ENCODE peak calls at places on chromosome 2, in four cellular contexts. E is MM.1S, H is fibroblast of lung, D is mammary epithelial cell. Y is an unnamed sample.

GRCh38 chr2:11121099-11121822 is 34.0 kb upstream of the SLC66A3 start:
- DNase-seq in D (no peak), E (no peak), H (no peak), Y (no peak)

GRCh38 chr2:110853516-110853915 is 121.1 kb downstream of the ACOXL start:
- DNase-seq in D (no peak), E (peak), H (peak), Y (no peak)

GRCh38 chr2:236705295-236706114 is 135.9 kb downstream of the ACKR3 start:
- DNase-seq in H (no peak), D (no peak), E (no peak), Y (no peak)

GRCh38 chr2:219228026-219228744 is 1.3 kb downstream of the ATG9A start:
- DNase-seq in E (no peak), H (no peak), D (peak), Y (no peak)

GRCh38 chr2:28908172-28908571 is 13.7 kb downstream of the WDR43 start:
- DNase-seq in D (no peak), E (no peak), H (no peak), Y (no peak)

GRCh38 chr2:108641766-108642165 is 77.5 kb upstream of the RANBP2 start:
- DNase-seq in D (no peak), E (no peak), H (no peak), Y (no peak)

GRCh38 chr2:223260681-223261080 is 208.7 kb downstream of the KCNE4 start:
- DNase-seq in E (no peak), H (peak), D (peak), Y (no peak)

GRCh38 chr2:25972049-25972823 is 10.1 kb downstream of the KIF3C start:
- DNase-seq in D (peak), H (peak), E (no peak), Y (no peak)

GRCh38 chr2:41940715-41941114 is 107.1 kb upstream of the PKDCC start:
- DNase-seq in E (no peak), D (no peak), H (no peak), Y (peak)

GRCh38 chr2:58762176-58762781 is 521.2 kb upstream of the FANCL start:
- DNase-seq in E (peak), D (peak), H (peak), Y (peak)

GRCh38 chr2:179262077-179262660 is 2.5 kb downstream of the SESTD1 start:
- DNase-seq in D (no peak), H (no peak), E (no peak), Y (no peak)
- H3K9ac ChIP-seq in D (peak), H (no peak), E (no peak), Y (no peak)

DNA sequence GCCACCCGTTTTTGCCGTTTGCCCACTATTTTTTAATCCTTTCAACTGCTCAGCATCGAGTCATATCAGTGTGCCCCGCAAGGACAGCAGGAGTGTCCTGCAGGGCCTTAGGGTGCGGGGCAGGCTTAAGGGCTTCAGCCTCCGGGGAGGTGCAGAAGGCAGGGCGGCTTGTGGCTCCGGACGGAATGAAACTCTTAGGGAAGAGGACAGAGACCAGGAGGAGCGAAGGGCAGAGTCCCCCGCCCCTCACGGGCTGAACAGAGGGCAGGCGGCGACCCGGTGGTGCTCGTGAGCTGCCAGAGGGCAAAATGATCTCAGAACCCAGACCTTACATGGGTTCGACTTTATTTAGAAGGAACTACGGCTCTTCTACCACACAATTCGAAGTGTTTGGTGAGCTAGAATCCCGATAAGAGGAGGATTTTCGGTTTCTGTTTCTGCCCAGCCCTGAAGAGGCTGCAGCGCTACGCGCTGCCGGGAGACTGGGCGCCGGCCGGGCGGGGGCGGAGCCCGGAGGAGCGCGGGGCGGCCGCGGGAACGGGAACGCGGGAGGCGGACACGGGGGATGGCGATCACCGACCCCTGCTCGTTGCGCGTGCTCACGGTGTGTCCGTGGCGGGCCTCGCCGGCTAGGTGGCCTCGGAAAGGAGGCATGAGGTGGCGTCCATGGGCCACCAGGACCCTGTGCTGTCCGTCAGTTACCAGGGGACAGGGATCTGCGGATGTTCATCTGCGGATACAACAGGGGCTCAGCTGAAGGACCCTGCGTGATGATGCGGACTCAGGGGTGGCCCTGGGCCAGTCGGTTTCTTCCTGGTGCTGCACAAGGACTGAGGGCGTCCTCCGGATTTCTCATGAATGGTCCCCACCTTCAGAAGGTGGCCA is 4.3 kb upstream of the SP100 start:
- DNase-seq in H (peak), E (peak), D (peak), Y (no peak)
- TF ChIP-seq EZH2 in H (no peak), E (no peak), D (no peak), Y (no peak)

GRCh38 chr2:105399207-105399861 is 483 bp upstream of the FHL2 start:
- DNase-seq in E (no peak), D (no peak), H (no peak), Y (no peak)
- H3K9ac ChIP-seq in E (no peak), D (peak), H (peak), Y (peak)

DNA sequence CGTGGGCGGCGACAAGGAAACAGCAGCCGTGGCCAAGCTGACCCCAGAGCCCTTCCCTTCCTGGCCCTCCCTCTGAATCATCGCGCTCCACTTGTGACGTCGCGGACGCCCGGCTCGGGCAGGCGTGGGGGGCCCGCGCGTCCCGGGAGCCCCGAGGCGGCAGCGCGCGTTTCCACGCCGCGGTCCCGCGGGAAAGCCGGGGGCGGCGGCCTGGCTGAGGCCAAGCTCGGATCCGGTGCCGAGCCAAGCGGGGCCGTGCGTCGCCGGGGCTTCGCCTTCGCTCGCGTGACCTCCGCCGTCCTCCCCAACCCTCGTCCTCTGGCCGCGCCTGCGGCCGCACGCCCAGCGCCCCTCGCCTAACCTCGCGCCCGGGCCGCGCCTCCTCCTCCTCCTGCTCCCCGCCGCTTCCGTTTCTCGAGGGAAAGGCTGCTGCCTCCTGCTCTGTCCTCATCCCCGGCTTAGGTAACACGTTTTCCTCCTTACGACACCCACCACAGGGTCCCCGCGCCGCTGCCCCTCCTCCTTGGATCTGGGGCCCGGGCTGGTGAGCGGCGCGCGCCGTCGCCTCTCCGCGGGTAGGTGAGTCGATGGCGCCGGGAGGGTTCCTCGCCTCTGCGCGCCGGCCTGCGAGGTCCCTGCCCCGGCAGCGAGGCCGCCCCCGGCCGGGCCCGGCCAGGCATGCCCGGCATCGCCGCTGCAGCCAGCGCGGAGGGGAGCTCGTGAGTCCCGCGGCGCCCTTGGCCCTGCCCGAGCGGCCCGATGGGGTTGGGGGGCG is at the start of gene INPP1:
- DNase-seq in E (peak), D (peak), H (peak), Y (no peak)
- TF ChIP-seq EZH2 in E (no peak), D (no peak), H (no peak), Y (no peak)

DNA sequence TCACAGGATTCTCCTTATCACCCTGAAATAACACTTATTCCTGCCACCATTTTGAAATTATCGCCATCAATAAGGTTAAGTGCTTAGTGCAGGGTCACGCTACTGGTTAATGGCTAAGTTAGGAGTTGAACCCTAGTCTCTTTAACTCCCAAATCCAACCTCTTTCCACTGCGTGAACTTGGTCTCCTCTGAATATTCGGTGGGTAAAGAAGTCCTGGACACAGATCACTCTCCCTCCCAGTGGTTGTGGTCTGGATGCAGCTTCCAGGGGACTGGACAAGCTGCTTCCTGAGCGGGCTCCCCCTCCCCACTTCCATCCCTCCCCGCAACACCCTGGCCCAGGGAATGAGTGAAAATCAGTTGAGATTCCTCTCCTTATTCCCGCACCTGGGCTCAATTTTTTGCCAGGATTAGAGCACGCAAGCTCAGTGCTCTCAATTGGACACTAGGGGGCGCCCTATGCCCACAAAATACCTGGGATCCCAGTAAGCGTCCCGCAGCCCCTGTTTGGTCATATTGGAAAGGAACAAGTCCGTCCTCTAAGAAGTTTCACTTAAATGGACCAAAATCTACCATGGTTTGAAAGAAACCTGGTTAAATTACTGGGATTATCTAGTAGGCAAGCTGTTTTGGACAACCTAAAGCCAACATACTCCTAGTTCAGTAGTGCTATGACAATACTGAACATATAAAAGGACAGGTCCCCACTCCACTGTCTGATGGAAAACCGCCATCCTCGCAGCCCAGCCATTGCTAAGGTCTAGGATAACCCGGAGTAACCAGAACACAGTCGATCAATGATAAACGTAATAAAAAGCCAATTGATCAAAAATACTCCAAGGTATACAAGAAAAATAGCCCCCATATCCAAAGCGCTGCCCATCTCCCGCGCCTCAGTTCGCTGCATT is 40.4 kb downstream of the DHRS9 start:
- DNase-seq in E (peak), H (peak), D (peak), Y (no peak)
- H3K9ac ChIP-seq in E (no peak), H (no peak), D (no peak), Y (no peak)

GRCh38 chr2:161426416-161426787 is 10.3 kb downstream of the TBR1 start:
- DNase-seq in D (no peak), E (no peak), H (no peak), Y (no peak)

GRCh38 chr2:161427413-161428239 is 11.5 kb downstream of the TBR1 start:
- DNase-seq in E (no peak), D (no peak), H (no peak), Y (no peak)

GRCh38 chr2:161428240-161428587 is 12.1 kb downstream of the TBR1 start:
- DNase-seq in H (no peak), E (no peak), D (no peak), Y (no peak)

GRCh38 chr2:161425966-161426365 is 9.9 kb downstream of the TBR1 start:
- DNase-seq in D (no peak), H (no peak), E (no peak), Y (no peak)

GRCh38 chr2:161426788-161427412 is 10.8 kb downstream of the TBR1 start:
- DNase-seq in H (peak), E (no peak), D (peak), Y (no peak)
- TF ChIP-seq EZH2 in H (no peak), E (no peak), D (no peak), Y (no peak)

GRCh38 chr2:38106420-38107182 is 30.6 kb upstream of the CYP1B1 start:
- DNase-seq in D (peak), E (no peak), H (peak), Y (peak)
- H3K9ac ChIP-seq in D (peak), E (no peak), H (peak), Y (peak)

GRCh38 chr2:84880395-84880644 is 564 bp downstream of the TRABD2A start:
- DNase-seq in H (no peak), D (no peak), E (no peak), Y (no peak)
- TF ChIP-seq EZH2 in H (peak), D (no peak), E (no peak), Y (no peak)

GRCh38 chr2:239146741-239147181 is 254.1 kb downstream of the HDAC4 start:
- DNase-seq in D (no peak), H (no peak), E (no peak), Y (no peak)

GRCh38 chr2:239145106-239145505 is 255.7 kb downstream of the HDAC4 start:
- DNase-seq in E (no peak), D (no peak), H (no peak), Y (no peak)

GRCh38 chr2:239147376-239147775 is 253.4 kb downstream of the HDAC4 start:
- DNase-seq in E (no peak), H (no peak), D (no peak), Y (no peak)

GRCh38 chr2:239145601-239146000 is 255.2 kb downstream of the HDAC4 start:
- DNase-seq in E (no peak), D (no peak), H (no peak), Y (no peak)

GRCh38 chr2:239146011-239146641 is 254.7 kb downstream of the HDAC4 start:
- DNase-seq in D (no peak), H (no peak), E (peak), Y (no peak)
- H3K9ac ChIP-seq in D (no peak), H (no peak), E (no peak), Y (no peak)

Y was measured in SK-N-MC.